ENCODE peak calls at places on chromosomes 6 and 20, in four cellular contexts. One of them, this sample, is unnamed.

GRCh38 chr6:40887904-40888303 is 151.1 kb downstream of the UNC5CL start:
- DNase-seq in K562: no peak
- DNase-seq in GM12878: no peak
- DNase-seq in endothelial cell of umbilical vein: no peak
- DNase-seq in this sample: no peak

GRCh38 chr6:8825726-8826125 is 390.4 kb upstream of the SLC35B3 start:
- DNase-seq in GM12878: no peak
- DNase-seq in K562: no peak
- DNase-seq in endothelial cell of umbilical vein: no peak
- DNase-seq in this sample: no peak

GRCh38 chr6:151413372-151414145 is 22.2 kb upstream of the ZBTB2 start:
- DNase-seq in GM12878: no peak
- DNase-seq in endothelial cell of umbilical vein: no peak
- DNase-seq in K562: no peak
- DNase-seq in this sample: no peak

GRCh38 chr6:45713981-45714685 is 301.5 kb downstream of the CLIC5 start:
- DNase-seq in endothelial cell of umbilical vein: no peak
- DNase-seq in GM12878: no peak
- DNase-seq in K562: no peak
- DNase-seq in this sample: no peak

GRCh38 chr20:24781061-24781980 is 167.7 kb upstream of the CST7 start:
- DNase-seq in GM12878: no peak
- DNase-seq in K562: peak; percentile 18
- DNase-seq in endothelial cell of umbilical vein: no peak
- DNase-seq in this sample: peak; percentile 36

GRCh38 chr20:51439160-51439689 is 103.3 kb downstream of the NFATC2 start:
- DNase-seq in endothelial cell of umbilical vein: no peak
- DNase-seq in GM12878: no peak
- DNase-seq in K562: no peak
- DNase-seq in this sample: no peak

GRCh38 chr6:105675715-105676397 is 273.0 kb upstream of the PREP start:
- DNase-seq in K562: peak; percentile 6
- DNase-seq in endothelial cell of umbilical vein: no peak
- DNase-seq in GM12878: no peak
- DNase-seq in this sample: peak; percentile 91

GRCh38 chr6:63683071-63683603 is 47.5 kb downstream of the PHF3 start:
- DNase-seq in endothelial cell of umbilical vein: no peak
- DNase-seq in GM12878: no peak
- DNase-seq in K562: no peak
- DNase-seq in this sample: no peak

GRCh38 chr20:34859826-34860545 is 12.7 kb downstream of the GGT7 start:
- DNase-seq in endothelial cell of umbilical vein: no peak
- DNase-seq in GM12878: no peak
- DNase-seq in K562: no peak
- DNase-seq in this sample: no peak

GRCh38 chr20:61755971-61756421 is 309.7 kb downstream of the TAF4 start:
- DNase-seq in K562: no peak
- DNase-seq in endothelial cell of umbilical vein: no peak
- DNase-seq in GM12878: no peak
- DNase-seq in this sample: no peak

GRCh38 chr6:26312096-26312463 is 52.9 kb upstream of the BTN3A2 start:
- DNase-seq in GM12878: no peak
- DNase-seq in endothelial cell of umbilical vein: no peak
- DNase-seq in K562: peak; percentile 7
- DNase-seq in this sample: no peak

GRCh38 chr20:14055127-14055742 is 59.9 kb downstream of the MACROD2 start:
- DNase-seq in GM12878: no peak
- DNase-seq in K562: peak; percentile 9
- DNase-seq in endothelial cell of umbilical vein: peak; percentile 68
- DNase-seq in this sample: peak; percentile 61

GRCh38 chr6:36984581-36985383 is 1.2 kb downstream of the MTCH1 start:
- DNase-seq in endothelial cell of umbilical vein: peak; percentile 68
- DNase-seq in GM12878: no peak
- DNase-seq in K562: peak; percentile 68
- DNase-seq in this sample: peak; percentile 87

GRCh38 chr6:12334524-12335130 is 44.5 kb downstream of the EDN1 start:
- DNase-seq in K562: no peak
- DNase-seq in GM12878: no peak
- DNase-seq in endothelial cell of umbilical vein: no peak
- DNase-seq in this sample: no peak

GRCh38 chr6:12336121-12336971 is 46.2 kb downstream of the EDN1 start:
- DNase-seq in K562: no peak
- DNase-seq in endothelial cell of umbilical vein: no peak
- DNase-seq in GM12878: no peak
- DNase-seq in this sample: no peak

GRCh38 chr6:12335131-12335527 is 45.0 kb downstream of the EDN1 start:
- DNase-seq in K562: no peak
- DNase-seq in GM12878: peak; percentile 51
- DNase-seq in endothelial cell of umbilical vein: no peak
- DNase-seq in this sample: no peak

GRCh38 chr6:12339022-12339421 is 48.9 kb downstream of the EDN1 start:
- DNase-seq in K562: no peak
- DNase-seq in endothelial cell of umbilical vein: no peak
- DNase-seq in GM12878: no peak
- DNase-seq in this sample: no peak

GRCh38 chr6:12335717-12336116 is 45.6 kb downstream of the EDN1 start:
- DNase-seq in endothelial cell of umbilical vein: no peak
- DNase-seq in K562: no peak
- DNase-seq in GM12878: no peak
- DNase-seq in this sample: no peak
- TF ChIP-seq FOS in endothelial cell of umbilical vein: no peak
- TF ChIP-seq FOS in K562: no peak
- TF ChIP-seq FOS in GM12878: no peak
- TF ChIP-seq FOS in this sample: no peak

GRCh38 chr6:144582939-144583613 is 297.9 kb downstream of the UTRN start:
- DNase-seq in K562: peak; percentile 30
- DNase-seq in endothelial cell of umbilical vein: no peak
- DNase-seq in GM12878: peak; percentile 83
- DNase-seq in this sample: peak; percentile 30

GRCh38 chr6:144583614-144583954 is 298.4 kb downstream of the UTRN start:
- DNase-seq in K562: no peak
- DNase-seq in GM12878: no peak
- DNase-seq in endothelial cell of umbilical vein: no peak
- DNase-seq in this sample: no peak

GRCh38 chr6:144586986-144587385 is 301.9 kb downstream of the UTRN start:
- DNase-seq in K562: no peak
- DNase-seq in GM12878: no peak
- DNase-seq in endothelial cell of umbilical vein: no peak
- DNase-seq in this sample: no peak

GRCh38 chr6:144581807-144582537 is 296.8 kb downstream of the UTRN start:
- DNase-seq in K562: peak; percentile 40
- DNase-seq in endothelial cell of umbilical vein: peak; percentile 21
- DNase-seq in GM12878: no peak
- DNase-seq in this sample: peak; percentile 44

DNA sequence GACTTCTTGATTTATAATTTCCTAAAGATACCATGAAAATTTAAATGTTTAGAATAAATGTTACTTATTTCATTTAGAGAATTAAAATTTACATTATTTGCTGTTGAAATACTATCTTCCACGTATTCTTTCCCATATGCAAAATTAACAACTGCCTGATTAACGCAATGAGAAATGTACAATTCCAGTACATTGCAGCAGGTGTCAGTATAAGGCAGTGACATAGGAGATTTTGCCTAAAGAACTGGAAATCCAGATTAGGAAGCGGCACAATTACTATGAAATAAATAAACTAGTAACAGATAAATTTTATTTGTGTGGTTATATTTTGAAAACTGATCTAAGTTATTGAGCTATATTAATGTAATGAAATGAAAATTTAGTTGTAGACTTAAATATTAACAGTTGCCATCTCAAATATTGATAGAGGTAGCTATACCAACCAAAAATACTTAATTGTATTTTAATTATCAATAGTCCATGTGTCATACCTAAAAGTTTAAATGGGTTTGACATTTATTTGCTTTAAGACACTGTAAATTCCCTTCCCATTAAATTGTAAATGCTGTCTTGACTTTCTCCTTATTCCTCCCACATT is 300.2 kb downstream of the UTRN start:
- DNase-seq in K562: peak; percentile 27
- DNase-seq in GM12878: no peak
- DNase-seq in endothelial cell of umbilical vein: peak; percentile 59
- DNase-seq in this sample: peak; percentile 58
- H3K27ac ChIP-seq in K562: no peak overlapping the region
- H3K27ac ChIP-seq in GM12878: no peak overlapping the region
- H3K27ac ChIP-seq in endothelial cell of umbilical vein: no peak overlapping the region
- H3K27ac ChIP-seq in this sample: no peak overlapping the region

DNA sequence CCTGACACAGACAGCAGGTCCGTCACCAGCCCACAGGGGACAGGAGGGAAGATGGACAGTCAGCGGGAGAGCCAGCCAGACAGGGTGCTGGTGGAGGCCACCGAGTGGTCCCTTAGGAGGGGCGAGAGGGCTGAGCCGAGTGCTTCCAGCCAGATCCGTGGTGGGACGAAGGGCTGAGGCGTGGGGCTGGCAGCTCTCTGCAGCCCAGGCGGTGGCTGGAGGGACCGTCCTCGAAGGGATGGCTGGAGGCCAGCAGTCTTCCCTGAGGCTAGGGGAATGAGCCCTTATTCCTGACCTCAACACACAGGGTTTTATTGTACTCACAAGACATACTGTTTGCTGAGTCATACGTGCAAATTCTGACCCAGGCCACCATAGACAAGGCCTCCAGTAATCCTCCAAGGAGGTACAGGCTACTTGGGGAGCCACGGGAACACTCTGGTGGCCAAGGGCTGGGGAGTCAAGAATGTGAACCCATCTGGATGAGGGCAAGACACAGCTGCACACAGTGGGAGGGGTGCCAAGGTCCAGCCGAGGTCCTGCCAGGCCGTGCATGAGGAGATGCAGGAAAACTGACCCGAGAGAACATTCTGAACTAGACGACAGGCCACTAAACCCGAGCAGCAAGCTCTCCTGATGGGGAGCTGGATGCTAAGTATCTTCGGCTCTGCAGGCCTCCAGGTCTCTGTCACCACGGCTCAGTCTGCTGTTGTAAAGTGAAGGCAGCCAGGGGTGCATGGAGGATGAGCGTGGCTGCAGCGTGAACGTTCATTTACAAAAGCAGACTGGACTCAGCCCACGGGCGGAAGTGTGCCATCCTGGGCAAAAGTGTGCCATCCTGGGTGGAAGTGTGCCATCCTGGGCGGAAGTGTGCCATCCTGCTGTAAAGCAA is 242.5 kb downstream of the TTLL2 start:
- DNase-seq in K562: no peak
- DNase-seq in GM12878: no peak
- DNase-seq in endothelial cell of umbilical vein: no peak
- DNase-seq in this sample: no peak
- TF ChIP-seq FOS in K562: no peak
- TF ChIP-seq FOS in GM12878: no peak
- TF ChIP-seq FOS in endothelial cell of umbilical vein: no peak
- TF ChIP-seq FOS in this sample: no peak

GRCh38 chr20:48931527-48932374 is 10.2 kb downstream of the ARFGEF2 start:
- DNase-seq in endothelial cell of umbilical vein: no peak
- DNase-seq in GM12878: no peak
- DNase-seq in K562: no peak
- DNase-seq in this sample: no peak
- H3K27ac ChIP-seq in endothelial cell of umbilical vein: no peak overlapping the region
- H3K27ac ChIP-seq in GM12878: no peak overlapping the region
- H3K27ac ChIP-seq in K562: no peak overlapping the region
- H3K27ac ChIP-seq in this sample: no peak overlapping the region

GRCh38 chr20:41138527-41139226 is 1.3 kb downstream of the PLCG1 start:
- DNase-seq in GM12878: no peak
- DNase-seq in endothelial cell of umbilical vein: peak; percentile 52
- DNase-seq in K562: no peak
- DNase-seq in this sample: peak; percentile 12

GRCh38 chr20:41139227-41140093 is 2.1 kb downstream of the PLCG1 start:
- DNase-seq in GM12878: no peak
- DNase-seq in endothelial cell of umbilical vein: no peak
- DNase-seq in K562: no peak
- DNase-seq in this sample: no peak

GRCh38 chr20:41137412-41138216 is at the start of gene PLCG1:
- DNase-seq in GM12878: no peak
- DNase-seq in endothelial cell of umbilical vein: peak; percentile 83
- DNase-seq in K562: peak; percentile 91
- DNase-seq in this sample: peak; percentile 63

GRCh38 chr20:41136695-41137411 is 490 bp upstream of the PLCG1 start:
- DNase-seq in GM12878: no peak
- DNase-seq in endothelial cell of umbilical vein: peak; percentile 84
- DNase-seq in K562: peak; percentile 98
- DNase-seq in this sample: peak; percentile 67

GRCh38 chr20:41138217-41138526 is 829 bp downstream of the PLCG1 start:
- DNase-seq in K562: no peak
- DNase-seq in endothelial cell of umbilical vein: no peak
- DNase-seq in GM12878: no peak
- DNase-seq in this sample: peak; percentile 20
- TF ChIP-seq FOS in K562: no peak
- TF ChIP-seq FOS in endothelial cell of umbilical vein: no peak
- TF ChIP-seq FOS in GM12878: no peak
- TF ChIP-seq FOS in this sample: no peak